ENCODE peak calls at places on chromosome 15, in ten cellular contexts. One of them, this sample, is unnamed.

GRCh38 chr15:62618432-62618831 is 424.1 kb upstream of the TPM1 start:
- DNase-seq in left lung: no peak
- DNase-seq in T follicular helper cell: no peak
- DNase-seq in left ventricle myocardium inferior: no peak
- DNase-seq in GM12878: no peak
- DNase-seq in prostate gland: no peak
- DNase-seq in tibial nerve: no peak
- DNase-seq in kidney glomerular epithelial cell: peak
- DNase-seq in mesothelial cell of epicardium: no peak
- DNase-seq in ascending aorta: no peak
- DNase-seq in this sample: no peak

GRCh38 chr15:97235285-97235985 is 725.1 kb upstream of the ARRDC4 start:
- DNase-seq in T follicular helper cell: no peak
- DNase-seq in left lung: no peak
- DNase-seq in left ventricle myocardium inferior: peak
- DNase-seq in prostate gland: no peak
- DNase-seq in ascending aorta: no peak
- DNase-seq in mesothelial cell of epicardium: peak
- DNase-seq in GM12878: no peak
- DNase-seq in tibial nerve: peak
- DNase-seq in kidney glomerular epithelial cell: peak
- DNase-seq in this sample: no peak

GRCh38 chr15:101453123-101454120 is 36.1 kb downstream of the PCSK6 start:
- DNase-seq in left lung: no peak
- DNase-seq in mesothelial cell of epicardium: no peak
- DNase-seq in ascending aorta: no peak
- DNase-seq in kidney glomerular epithelial cell: no peak
- DNase-seq in tibial nerve: no peak
- DNase-seq in left ventricle myocardium inferior: no peak
- DNase-seq in GM12878: no peak
- DNase-seq in prostate gland: no peak
- DNase-seq in T follicular helper cell: no peak
- DNase-seq in this sample: no peak

GRCh38 chr15:80840173-80841130 is 61.3 kb downstream of the CEMIP start:
- DNase-seq in mesothelial cell of epicardium: no peak
- DNase-seq in left ventricle myocardium inferior: no peak
- DNase-seq in kidney glomerular epithelial cell: no peak
- DNase-seq in prostate gland: no peak
- DNase-seq in T follicular helper cell: no peak
- DNase-seq in GM12878: no peak
- DNase-seq in left lung: no peak
- DNase-seq in tibial nerve: no peak
- DNase-seq in ascending aorta: no peak
- DNase-seq in this sample: no peak

GRCh38 chr15:36358094-36358961 is 221.1 kb upstream of the CDIN1 start:
- DNase-seq in left ventricle myocardium inferior: no peak
- DNase-seq in GM12878: no peak
- DNase-seq in prostate gland: no peak
- DNase-seq in mesothelial cell of epicardium: no peak
- DNase-seq in tibial nerve: no peak
- DNase-seq in kidney glomerular epithelial cell: peak
- DNase-seq in ascending aorta: no peak
- DNase-seq in T follicular helper cell: no peak
- DNase-seq in left lung: no peak
- DNase-seq in this sample: no peak

GRCh38 chr15:35078221-35078915 is 6.7 kb downstream of the NANOGP8 start:
- DNase-seq in left ventricle myocardium inferior: no peak
- DNase-seq in GM12878: no peak
- DNase-seq in T follicular helper cell: no peak
- DNase-seq in kidney glomerular epithelial cell: peak
- DNase-seq in ascending aorta: no peak
- DNase-seq in prostate gland: peak
- DNase-seq in left lung: no peak
- DNase-seq in tibial nerve: peak
- DNase-seq in mesothelial cell of epicardium: no peak
- DNase-seq in this sample: peak

GRCh38 chr15:63013052-63013808 is 29.3 kb upstream of the TPM1 start:
- DNase-seq in left ventricle myocardium inferior: no peak
- DNase-seq in left lung: no peak
- DNase-seq in ascending aorta: no peak
- DNase-seq in kidney glomerular epithelial cell: peak
- DNase-seq in T follicular helper cell: no peak
- DNase-seq in mesothelial cell of epicardium: no peak
- DNase-seq in GM12878: no peak
- DNase-seq in tibial nerve: peak
- DNase-seq in prostate gland: no peak
- DNase-seq in this sample: no peak

GRCh38 chr15:90584841-90585240 is 55.1 kb downstream of the CRTC3 start:
- DNase-seq in left ventricle myocardium inferior: no peak
- DNase-seq in T follicular helper cell: no peak
- DNase-seq in kidney glomerular epithelial cell: no peak
- DNase-seq in tibial nerve: no peak
- DNase-seq in left lung: no peak
- DNase-seq in prostate gland: no peak
- DNase-seq in mesothelial cell of epicardium: no peak
- DNase-seq in GM12878: no peak
- DNase-seq in ascending aorta: no peak
- DNase-seq in this sample: no peak

GRCh38 chr15:38193496-38193895 is 59.1 kb upstream of the SPRED1 start:
- DNase-seq in kidney glomerular epithelial cell: peak
- DNase-seq in left lung: no peak
- DNase-seq in mesothelial cell of epicardium: no peak
- DNase-seq in GM12878: no peak
- DNase-seq in tibial nerve: no peak
- DNase-seq in prostate gland: no peak
- DNase-seq in ascending aorta: no peak
- DNase-seq in T follicular helper cell: no peak
- DNase-seq in left ventricle myocardium inferior: no peak
- DNase-seq in this sample: no peak

GRCh38 chr15:41727143-41727542 is 47.1 kb upstream of the MAPKBP1 start:
- DNase-seq in left ventricle myocardium inferior: no peak
- DNase-seq in ascending aorta: no peak
- DNase-seq in mesothelial cell of epicardium: no peak
- DNase-seq in kidney glomerular epithelial cell: no peak
- DNase-seq in GM12878: no peak
- DNase-seq in prostate gland: no peak
- DNase-seq in T follicular helper cell: no peak
- DNase-seq in left lung: no peak
- DNase-seq in tibial nerve: no peak
- DNase-seq in this sample: no peak